ENCODE peak calls at places on chromosomes 1 and 21, in four cellular contexts. C is H9, K is mesendoderm, H is H1. S is an unnamed sample.

GRCh38 chr1:53246261-53247134 is 8.2 kb upstream of the MAGOH start:
- DNase-seq in C (no peak), K (no peak), H (no peak), S (peak; percentile 98)

GRCh38 chr1:157170677-157171515 is 32.7 kb upstream of the ETV3 start:
- DNase-seq in C (peak; percentile 81), K (peak; percentile 78), H (no peak), S (no peak)

GRCh38 chr1:181392613-181393170 is 90.6 kb upstream of the CACNA1E start:
- DNase-seq in C (no peak), K (no peak), H (no peak), S (no peak)

GRCh38 chr1:19688041-19688842 is 23.6 kb downstream of the HTR6 start:
- DNase-seq in C (no peak), K (no peak), H (no peak), S (no peak)

GRCh38 chr1:76010802-76011201 is 63.7 kb upstream of the ST6GALNAC3 start:
- DNase-seq in C (no peak), K (no peak), H (no peak), S (no peak)

GRCh38 chr1:68653882-68654281 is 157.0 kb upstream of the DEPDC1 start:
- DNase-seq in C (no peak), K (no peak), H (no peak), S (no peak)

GRCh38 chr1:216462061-216462775 is 39.0 kb upstream of the USH2A start:
- DNase-seq in C (no peak), K (peak; percentile 46), H (no peak), S (peak; percentile 89)

GRCh38 chr1:197130677-197131304 is 15.7 kb downstream of the ASPM start:
- DNase-seq in C (no peak), K (peak; percentile 34), H (no peak), S (peak; percentile 58)

GRCh38 chr1:198932351-198932991 is 293.6 kb downstream of the PTPRC start:
- DNase-seq in C (no peak), K (no peak), H (no peak), S (peak; percentile 75)

GRCh38 chr1:206556748-206557635 is 49.7 kb downstream of the RASSF5 start:
- DNase-seq in C (peak; percentile 70), K (peak; percentile 66), H (no peak), S (peak; percentile 38)

GRCh38 chr1:64884261-64885040 is 81.9 kb downstream of the JAK1 start:
- DNase-seq in C (no peak), K (no peak), H (no peak), S (peak; percentile 56)

GRCh38 chr1:152946651-152947256 is at the start of gene SPRR5:
- DNase-seq in C (no peak), K (no peak), H (no peak), S (no peak)

GRCh38 chr1:155514582-155515187 is 47.9 kb downstream of the ASH1L start:
- DNase-seq in C (no peak), K (no peak), H (no peak), S (no peak)

GRCh38 chr1:112703706-112704105 is 3.2 kb downstream of the RHOC start:
- DNase-seq in C (no peak), K (no peak), H (no peak), S (no peak)

GRCh38 chr1:112704908-112705627 is 1.9 kb downstream of the RHOC start:
- DNase-seq in C (peak; percentile 97), K (peak; percentile 100), H (peak; percentile 90), S (peak; percentile 96)

GRCh38 chr1:112706505-112707216 is at the start of gene RHOC:
- DNase-seq in C (peak; percentile 68), K (peak; percentile 67), H (no peak), S (peak; percentile 56)

GRCh38 chr1:112702420-112703261 is 4.3 kb downstream of the RHOC start:
- DNase-seq in C (no peak), K (no peak), H (no peak), S (no peak)

GRCh38 chr1:112704511-112704907 is 2.4 kb downstream of the RHOC start:
- DNase-seq in C (no peak), K (no peak), H (no peak), S (no peak)
- H3K56ac ChIP-seq in C (no peak overlapping the region), K (peak overlapping the region; percentile 90), H (no peak overlapping the region), S (peak overlapping the region; percentile 6)

GRCh38 chr1:74733616-74734484 is 898 bp downstream of the TYW3 start:
- DNase-seq in C (no peak), K (peak; percentile 87), H (no peak), S (peak; percentile 77)

GRCh38 chr1:74731399-74732052 is 1.3 kb downstream of the CRYZ start:
- DNase-seq in C (no peak), K (no peak), H (no peak), S (peak; percentile 21)

GRCh38 chr1:74732960-74733615 is at the start of the genes CRYZ and TYW3:
- DNase-seq in C (no peak), K (peak; percentile 96), H (peak; percentile 54), S (peak; percentile 92)

DNA sequence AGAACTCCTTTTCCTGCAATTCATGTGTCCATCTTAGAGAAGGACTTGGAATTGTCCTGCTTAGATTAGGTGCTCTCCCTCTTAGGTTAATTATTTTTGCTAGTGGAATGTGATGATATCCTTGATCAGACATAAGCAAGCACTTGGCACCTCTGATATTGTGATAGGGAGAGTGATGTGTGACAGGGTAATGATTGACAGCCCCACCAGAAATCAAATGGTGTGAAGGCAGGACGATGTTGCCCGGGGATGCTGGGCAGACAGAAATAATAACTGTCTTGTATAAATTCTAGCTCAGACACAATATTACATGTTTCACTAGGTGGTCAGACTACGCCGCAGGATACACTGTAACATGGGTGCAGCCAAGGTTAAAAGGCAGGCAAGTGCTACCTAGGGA is 4.4 kb downstream of the TYW3 start:
- DNase-seq in C (no peak), K (no peak), H (no peak), S (no peak)
- H3K56ac ChIP-seq in C (no peak overlapping the region), K (no peak overlapping the region), H (no peak overlapping the region), S (no peak overlapping the region)

GRCh38 chr1:87928623-87929022 is 599.9 kb downstream of the LMO4 start:
- DNase-seq in C (no peak), K (no peak), H (no peak), S (no peak)
- H3K56ac ChIP-seq in C (no peak overlapping the region), K (no peak overlapping the region), H (no peak overlapping the region), S (no peak overlapping the region)

GRCh38 chr21:15006594-15007230 is 58.1 kb downstream of the NRIP1 start:
- DNase-seq in C (no peak), K (no peak), H (no peak), S (no peak)
- H3K56ac ChIP-seq in C (no peak overlapping the region), K (no peak overlapping the region), H (no peak overlapping the region), S (no peak overlapping the region)

DNA sequence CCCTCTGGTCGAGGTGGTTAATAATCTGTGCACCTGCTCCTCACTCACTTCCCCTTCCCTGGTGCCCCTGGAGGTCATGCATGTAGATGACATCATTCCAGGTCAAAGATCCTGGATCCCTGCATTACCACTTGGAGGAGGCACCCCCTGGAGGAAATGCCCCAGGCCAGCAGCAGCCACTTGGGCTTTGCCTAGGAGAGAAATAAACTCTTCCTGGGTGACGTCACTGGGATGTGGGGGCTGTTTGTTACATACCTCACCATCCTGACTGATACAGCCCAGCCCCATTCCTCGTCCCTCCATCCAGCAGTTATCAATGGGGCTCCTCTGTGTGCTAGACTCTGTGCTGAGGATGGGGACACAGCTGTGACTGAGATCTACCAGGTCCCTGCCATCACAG is 433.6 kb downstream of the PTPRU start:
- DNase-seq in C (peak; percentile 12), K (no peak), H (no peak), S (no peak)
- H3K56ac ChIP-seq in C (no peak overlapping the region), K (no peak overlapping the region), H (no peak overlapping the region), S (no peak overlapping the region)

DNA sequence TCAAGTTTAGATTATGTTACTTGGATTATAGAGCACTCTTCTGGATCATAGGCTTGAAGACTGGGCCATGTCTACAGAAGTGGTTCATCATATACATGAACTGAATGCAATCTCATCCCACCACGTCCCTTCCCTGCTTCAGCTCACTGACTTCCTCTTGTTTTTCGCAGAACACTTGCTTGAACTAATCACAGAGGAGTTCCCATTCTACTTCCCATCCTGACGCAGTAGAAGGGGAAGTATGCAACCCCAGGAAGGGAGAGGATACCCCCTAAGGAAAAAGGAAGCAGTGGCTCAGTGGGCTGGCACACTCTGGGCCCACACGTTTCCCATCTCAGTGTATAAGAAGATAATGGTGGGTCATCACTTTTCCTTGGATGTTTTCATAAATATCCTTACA is 36.2 kb downstream of the CASQ2 start:
- DNase-seq in C (no peak), K (no peak), H (no peak), S (no peak)
- H3K56ac ChIP-seq in C (no peak overlapping the region), K (no peak overlapping the region), H (no peak overlapping the region), S (no peak overlapping the region)

GRCh38 chr1:16956775-16957174 is 23.6 kb downstream of the MFAP2 start:
- DNase-seq in C (no peak), K (no peak), H (no peak), S (no peak)

GRCh38 chr1:16961297-16962124 is 18.9 kb downstream of the MFAP2 start:
- DNase-seq in C (no peak), K (no peak), H (no peak), S (no peak)

GRCh38 chr1:16965486-16966067 is 14.8 kb downstream of the MFAP2 start:
- DNase-seq in C (no peak), K (no peak), H (no peak), S (no peak)

GRCh38 chr1:16958475-16958874 is 21.9 kb downstream of the MFAP2 start:
- DNase-seq in C (no peak), K (no peak), H (no peak), S (no peak)

DNA sequence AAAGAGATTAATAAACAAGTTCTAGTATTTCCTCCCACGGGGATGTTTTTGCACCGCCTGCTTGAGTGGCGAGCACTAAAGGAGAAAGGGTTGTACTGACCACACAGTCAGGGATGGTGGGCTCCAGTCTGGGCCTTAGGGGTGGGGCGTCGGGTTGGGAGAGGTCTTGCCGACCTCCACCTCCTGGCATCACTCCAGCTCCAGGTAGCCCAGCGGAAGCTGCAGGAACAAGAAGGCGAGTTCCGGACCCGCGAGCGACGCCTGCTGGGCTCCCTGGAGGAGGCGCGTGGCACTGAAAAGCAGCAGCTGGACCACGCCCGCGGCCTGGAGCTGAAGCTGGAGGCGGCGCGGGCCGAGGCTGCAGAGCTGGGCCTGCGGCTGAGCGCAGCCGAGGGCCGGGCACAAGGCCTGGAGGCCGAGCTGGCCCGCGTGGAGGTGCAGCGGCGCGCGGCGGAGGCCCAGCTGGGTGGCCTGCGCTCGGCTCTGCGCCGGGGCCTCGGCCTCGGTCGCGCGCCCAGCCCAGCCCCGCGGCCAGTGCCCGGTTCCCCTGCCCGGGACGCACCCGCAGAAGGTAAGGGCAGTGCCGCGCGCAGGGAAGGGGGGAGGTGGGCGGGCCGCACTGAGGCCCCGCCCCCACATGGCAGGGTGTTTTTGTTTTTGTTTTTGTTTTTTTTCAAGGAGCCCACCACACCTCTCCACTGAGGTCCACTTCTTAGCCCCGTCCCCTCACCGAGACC is 19.7 kb downstream of the MFAP2 start:
- DNase-seq in C (peak; percentile 96), K (peak; percentile 95), H (peak; percentile 84), S (peak; percentile 75)
- H3K56ac ChIP-seq in C (no peak overlapping the region), K (peak overlapping the region; percentile 88), H (no peak overlapping the region), S (no peak overlapping the region)